ENCODE peak calls at places on chromosomes 11 and 22, in five cellular contexts. I, B, J, A and V are unnamed samples. For H3K4me1, the result is how much of the 10 kb centered on the place peaks cover.

GRCh38 chr11:121063728-121064127 is 37.3 kb upstream of the TECTA start:
- DNase-seq in B (no peak), I (no peak), J (peak), A (no peak), V (no peak)

GRCh38 chr11:118621071-118621815 is 13.8 kb downstream of the PHLDB1 start:
- DNase-seq in B (peak), I (no peak), A (peak), J (peak), V (peak)

GRCh38 chr11:134537941-134538340 is 125.9 kb upstream of the B3GAT1 start:
- DNase-seq in B (peak), A (no peak), I (no peak), J (no peak), V (no peak)

GRCh38 chr22:21013742-21014201 is 1.2 kb upstream of the P2RX6 start:
- DNase-seq in I (no peak), A (no peak), J (no peak), B (no peak), V (no peak)

GRCh38 chr11:12813371-12814225 is 139.4 kb downstream of the TEAD1 start:
- DNase-seq in I (no peak), B (peak), A (no peak), J (peak), V (no peak)

GRCh38 chr11:3830088-3830487 is 10.7 kb downstream of the RHOG start:
- DNase-seq in A (no peak), J (no peak), B (no peak), I (no peak), V (no peak)

GRCh38 chr11:1224491-1225385 is 1.9 kb downstream of the MUC5B start:
- DNase-seq in I (no peak), B (peak), J (peak), A (no peak), V (no peak)

GRCh38 chr22:46019351-46019750 is 42.4 kb upstream of the WNT7B start:
- DNase-seq in J (no peak), A (no peak), B (no peak), I (no peak), V (no peak)

GRCh38 chr11:117750357-117750756 is 46.7 kb downstream of the DSCAML1 start:
- DNase-seq in A (no peak), J (no peak), B (no peak), I (no peak), V (no peak)

GRCh38 chr11:117426297-117426685 is 98.6 kb downstream of the CEP164 start:
- DNase-seq in J (peak), I (peak), A (peak), B (peak), V (no peak)

GRCh38 chr11:78406568-78407196 is 10.9 kb downstream of the GAB2 start:
- DNase-seq in I (no peak), J (no peak), A (no peak), B (no peak), V (no peak)

GRCh38 chr22:41687901-41688364 is 734 bp downstream of the SNU13 start:
- DNase-seq in A (peak), J (peak), I (peak), B (peak), V (no peak)

GRCh38 chr22:36395061-36395849 is 7.5 kb upstream of the MYH9 start:
- DNase-seq in A (no peak), J (peak), I (no peak), B (no peak), V (no peak)

GRCh38 chr22:45007247-45007945 is 2.4 kb downstream of the PHF21B start:
- DNase-seq in A (peak), J (peak), I (no peak), B (no peak), V (no peak)

GRCh38 chr22:23289851-23290724 is 109.8 kb downstream of the BCR start:
- DNase-seq in B (peak), A (peak), J (peak), I (peak), V (no peak)

GRCh38 chr11:75718406-75719088 is 909 bp downstream of the MOGAT2 start:
- DNase-seq in I (no peak), J (no peak), B (no peak), A (no peak), V (no peak)

GRCh38 chr22:40635940-40636379 is 559 bp downstream of the MRTFA start:
- DNase-seq in J (no peak), B (peak), A (no peak), I (peak), V (peak)

GRCh38 chr11:3834349-3835099 is 6.2 kb downstream of the RHOG start:
- DNase-seq in A (peak), I (no peak), B (peak), J (peak), V (peak)

GRCh38 chr11:84333196-84333595 is 1047.0 kb upstream of the CCDC90B start:
- DNase-seq in J (no peak), A (no peak), B (no peak), I (no peak), V (no peak)

GRCh38 chr11:1162153-1162497 is 4.4 kb downstream of the MUC5AC start:
- DNase-seq in I (no peak), J (no peak), A (no peak), B (no peak), V (no peak)

GRCh38 chr11:118438314-118438931 is 2.1 kb downstream of the KMT2A start:
- DNase-seq in A (peak), J (peak), B (no peak), I (peak), V (no peak)

GRCh38 chr11:108786281-108786990 is 121.6 kb downstream of the DDX10 start:
- DNase-seq in J (no peak), I (no peak), B (no peak), A (no peak), V (no peak)

GRCh38 chr22:20948450-20948849 is 18.6 kb upstream of the AIFM3 start:
- DNase-seq in I (no peak), A (no peak), J (no peak), B (no peak), V (no peak)

GRCh38 chr22:30307026-30307574 is 17.8 kb upstream of the CASTOR1 start:
- DNase-seq in J (no peak), A (no peak), B (no peak), I (no peak), V (no peak)
- H3K4me1 ChIP-seq in J (under half), A (half or more), B (under half), I (half or more), V (under half)

GRCh38 chr11:58061813-58062212 is 31.1 kb downstream of the OR6Q1 start:
- DNase-seq in B (no peak), I (no peak), J (no peak), A (no peak), V (no peak)
- H3K4me3 ChIP-seq in B (no peak), I (no peak), J (no peak), A (no peak), V (no peak)

DNA sequence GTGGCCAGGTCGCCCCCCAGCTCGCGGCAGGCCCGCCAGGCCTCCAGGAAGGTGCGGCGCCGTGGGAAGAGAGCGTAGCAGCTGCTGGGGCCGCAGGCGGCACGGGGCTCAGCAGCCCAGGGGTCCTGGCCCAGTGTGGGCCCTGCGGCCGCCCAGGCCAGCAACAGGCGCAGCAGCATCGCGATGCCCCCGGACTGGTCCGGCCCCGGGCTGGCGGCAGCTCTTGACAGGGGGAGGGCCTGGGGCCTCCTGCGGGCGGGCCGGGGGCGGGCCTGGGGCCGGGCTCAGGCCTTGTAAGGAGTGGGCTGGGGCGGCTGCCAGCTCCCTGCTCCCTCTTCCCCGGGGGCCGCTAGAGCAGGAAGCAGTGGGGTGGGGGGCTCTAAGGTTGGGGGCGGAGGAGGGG is at the start of gene CD248:
- DNase-seq in J (no peak), I (no peak), B (peak), A (peak), V (no peak)
- H3K4me1 ChIP-seq in J (half or more), I (under half), B (under half), A (half or more), V (under half)

GRCh38 chr11:68130121-68130520 is 8.9 kb upstream of the CHKA start:
- DNase-seq in A (no peak), I (no peak), B (no peak), J (no peak), V (no peak)

GRCh38 chr11:68127791-68128681 is 6.8 kb upstream of the CHKA start:
- DNase-seq in I (no peak), A (peak), B (peak), J (peak), V (no peak)

GRCh38 chr11:68122936-68123539 is 1.9 kb upstream of the CHKA start:
- DNase-seq in B (no peak), A (no peak), I (no peak), J (no peak), V (no peak)

GRCh38 chr11:68125164-68125563 is 4.0 kb upstream of the CHKA start:
- DNase-seq in B (no peak), J (no peak), I (no peak), A (no peak), V (no peak)

DNA sequence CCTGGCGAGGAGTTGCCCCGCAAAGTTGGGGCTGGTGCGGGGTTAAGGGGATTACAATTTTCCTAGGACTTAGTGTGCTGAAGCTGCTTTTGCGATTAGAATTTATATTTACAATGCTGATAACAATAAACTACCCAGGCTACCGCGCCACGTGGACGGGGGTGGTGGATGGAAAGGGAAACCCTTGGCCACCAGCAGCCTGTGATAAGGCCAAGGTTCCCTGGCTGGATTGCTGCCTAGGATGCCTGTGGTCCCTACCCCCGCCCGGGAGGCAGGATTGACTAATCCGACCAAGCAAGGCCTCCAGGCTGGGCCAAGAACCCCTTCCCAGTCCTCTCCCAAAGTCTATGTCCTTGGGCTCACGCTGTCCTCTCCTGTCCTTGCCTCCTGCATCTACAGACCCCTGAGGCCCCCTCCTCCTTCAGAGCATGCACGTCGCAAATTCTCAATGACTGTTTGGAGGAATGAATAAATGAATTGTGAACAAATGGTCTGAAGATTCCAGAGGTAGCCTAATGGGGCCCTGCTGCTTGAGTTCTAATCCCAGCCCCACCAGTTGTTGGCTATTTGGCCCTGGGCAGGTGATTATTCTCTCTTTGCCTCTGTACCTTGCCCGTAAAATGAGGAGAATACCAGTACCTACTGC is 7.6 kb upstream of the CHKA start:
- DNase-seq in A (peak), B (peak), I (no peak), J (peak), V (no peak)
- H3K4me3 ChIP-seq in A (peak), B (peak), I (no peak), J (peak), V (peak)

GRCh38 chr11:64092761-64093136 is 57.0 kb downstream of the FLRT1 start:
- DNase-seq in J (no peak), I (no peak), A (no peak), B (no peak), V (no peak)
- H3K4me1 ChIP-seq in J (half or more), I (under half), A (under half), B (half or more), V (under half)

DNA sequence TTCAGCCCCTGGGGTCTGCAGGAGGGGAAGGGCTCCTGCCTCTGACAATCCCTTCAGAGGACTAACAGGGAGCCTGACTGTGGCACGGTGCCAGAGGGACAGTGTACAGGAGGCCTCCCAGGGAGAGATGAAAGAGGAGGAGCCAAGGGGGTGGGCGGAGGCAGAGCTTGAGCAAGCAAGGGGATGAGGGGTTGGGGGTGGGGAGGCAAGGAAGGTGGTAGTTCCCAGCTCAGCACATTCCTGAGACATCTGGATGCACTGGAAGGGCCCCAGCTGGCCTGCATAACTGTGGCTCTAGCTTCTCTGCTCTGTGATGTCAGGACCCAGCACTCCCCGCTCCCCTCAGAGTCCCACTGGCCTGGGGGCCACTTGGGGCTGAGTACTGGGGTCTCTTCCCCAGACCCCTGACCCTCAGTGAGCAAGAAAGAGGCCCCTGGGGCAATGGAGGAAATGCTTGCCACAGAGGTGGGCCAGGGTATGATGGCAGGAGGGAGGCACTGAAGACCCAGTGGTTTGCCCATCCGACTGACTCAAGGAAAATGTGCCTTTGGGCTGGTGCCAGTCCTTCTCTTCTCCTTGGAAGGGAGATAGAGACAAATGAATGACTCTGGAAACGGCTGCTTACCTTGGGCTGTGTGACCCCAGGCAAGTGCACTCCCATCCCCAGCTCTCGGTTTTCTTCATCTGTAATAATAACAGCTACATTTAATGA is 13.3 kb downstream of the CREB3L1 start:
- DNase-seq in A (peak), B (peak), I (no peak), J (peak), V (no peak)
- H3K4me3 ChIP-seq in A (no peak), B (no peak), I (no peak), J (no peak), V (no peak)

GRCh38 chr11:86066033-86066432 is 2.9 kb downstream of the PICALM start:
- DNase-seq in J (no peak), B (no peak), A (no peak), I (no peak), V (no peak)

GRCh38 chr11:86068951-86069407 is at the start of gene PICALM:
- DNase-seq in B (peak), J (peak), A (peak), I (peak), V (peak)

GRCh38 chr11:86068138-86068861 is 584 bp downstream of the PICALM start:
- DNase-seq in J (peak), A (peak), B (no peak), I (peak), V (no peak)

GRCh38 chr11:86066606-86067229 is 2.2 kb downstream of the PICALM start:
- DNase-seq in I (no peak), J (no peak), B (no peak), A (no peak), V (no peak)

DNA sequence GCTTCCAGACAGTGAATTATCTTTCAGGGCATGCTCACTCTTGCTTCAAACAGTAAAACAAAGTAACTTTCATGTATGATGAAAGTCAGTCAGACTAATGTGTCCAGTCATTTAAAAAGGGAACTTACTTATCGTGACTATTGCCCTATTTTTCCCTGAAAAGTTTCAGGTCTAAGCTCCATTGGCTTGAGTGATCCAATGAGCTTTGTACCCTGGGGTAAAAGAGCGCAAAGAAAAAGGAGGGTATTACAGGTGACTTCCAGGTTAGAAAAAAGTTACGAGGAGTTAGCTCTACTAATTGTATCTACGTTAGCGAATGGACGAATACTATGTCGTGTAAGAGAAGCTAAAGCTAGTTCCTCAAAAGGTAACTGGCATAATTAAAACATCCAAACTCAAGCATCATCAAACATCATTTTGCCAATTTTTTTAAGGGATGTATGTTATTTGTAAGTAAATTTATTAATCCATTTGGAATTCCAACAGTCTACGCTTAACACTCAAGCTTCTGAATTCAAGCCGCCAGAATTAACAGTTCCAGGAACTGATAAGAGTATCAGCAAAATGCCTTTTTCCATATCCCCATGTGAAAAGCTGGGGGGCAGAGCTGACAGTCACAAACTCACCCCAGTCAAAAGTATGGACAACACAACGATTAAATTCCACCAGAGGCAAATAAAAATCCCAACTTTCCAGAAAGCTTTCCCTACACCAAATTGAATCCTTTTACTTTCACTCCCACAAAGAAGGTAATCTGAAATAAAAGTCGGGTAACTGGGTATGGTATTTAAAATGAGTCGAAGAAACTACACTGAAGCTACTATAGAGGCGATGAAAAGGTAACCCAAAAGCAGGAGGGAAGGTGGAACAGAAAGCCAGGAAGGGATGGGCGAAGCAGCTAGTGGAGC is 1.4 kb downstream of the PICALM start:
- DNase-seq in I (peak), J (peak), B (no peak), A (no peak), V (no peak)
- H3K4me1 ChIP-seq in I (under half), J (under half), B (under half), A (half or more), V (half or more)

GRCh38 chr11:114061053-114062049 is 1.8 kb downstream of the ZBTB16 start:
- DNase-seq in I (no peak), J (peak), A (no peak), B (peak), V (no peak)

GRCh38 chr11:114060402-114061052 is 1.0 kb downstream of the ZBTB16 start:
- DNase-seq in J (peak), I (no peak), B (peak), A (peak), V (no peak)

GRCh38 chr11:114063149-114063828 is 3.8 kb downstream of the ZBTB16 start:
- DNase-seq in A (no peak), J (no peak), I (no peak), B (peak), V (no peak)

GRCh38 chr11:114063829-114064201 is 4.3 kb downstream of the ZBTB16 start:
- DNase-seq in A (no peak), J (no peak), B (no peak), I (no peak), V (no peak)

GRCh38 chr11:114062272-114062671 is 2.8 kb downstream of the ZBTB16 start:
- DNase-seq in A (no peak), B (peak), I (no peak), J (no peak), V (no peak)
- H3K4me3 ChIP-seq in A (no peak), B (peak), I (no peak), J (no peak), V (peak)